ENCODE peak calls at places on chromosomes 1 and 21, in four cellular contexts. L, X, N and V are unnamed samples.

GRCh38 chr21:42384999-42385398 is 10.9 kb downstream of the TMPRSS3 start:
- DNase-seq in L (no peak), N (no peak), X (peak; percentile 44), V (no peak)

GRCh38 chr1:65420590-65421340 is at the start of the genes LEPR and LEPROT:
- DNase-seq in N (no peak), X (no peak), L (no peak), V (peak; percentile 58)

GRCh38 chr1:6448749-6449631 is 17.0 kb downstream of the TNFRSF25 start:
- DNase-seq in N (no peak), X (peak; percentile 73), L (peak; percentile 78), V (no peak)

GRCh38 chr21:44800103-44800502 is 1.5 kb downstream of the UBE2G2 start:
- DNase-seq in X (peak; percentile 70), N (peak; percentile 65), L (no peak), V (no peak)

GRCh38 chr1:98119793-98120192 is 199.0 kb upstream of the DPYD start:
- DNase-seq in L (no peak), N (no peak), X (peak; percentile 51), V (no peak)

GRCh38 chr1:22159858-22160257 is 17.0 kb upstream of the WNT4 start:
- DNase-seq in L (no peak), N (no peak), X (no peak), V (no peak)

GRCh38 chr21:33914188-33914587 is 1.4 kb downstream of the ATP5PO start:
- DNase-seq in N (no peak), L (no peak), X (no peak), V (no peak)

GRCh38 chr1:15578921-15579682 is 5.7 kb downstream of the AGMAT start:
- DNase-seq in X (no peak), L (peak; percentile 67), N (no peak), V (no peak)

GRCh38 chr1:170562644-170563338 is 30.8 kb downstream of the GORAB start:
- DNase-seq in L (peak; percentile 64), N (peak; percentile 98), X (peak; percentile 68), V (peak; percentile 59)